ENCODE peak calls at places on chromosomes 1 and 21, in nine cellular contexts. F is foreskin fibroblast, M is GM12864, G is cardiac muscle cell, I is BJ, J is neural crest cell, Z is dorsolateral prefrontal cortex, Y is Calu3, P is GM12865. L is an unnamed sample.

GRCh38 chr1:25836695-25837094 is 16.9 kb downstream of the MTFR1L start:
- DNase-seq in F (no peak), M (no peak), G (no peak), I (no peak), J (no peak), Z (no peak), Y (no peak), P (no peak), L (no peak)

GRCh38 chr1:63678200-63678599 is 85.0 kb downstream of the PGM1 start:
- DNase-seq in F (no peak), M (no peak), G (no peak), I (no peak), J (no peak), Z (no peak), Y (no peak), P (no peak), L (no peak)

GRCh38 chr1:175191654-175192053 is 922 bp downstream of the KIAA0040 start:
- DNase-seq in F (no peak), M (no peak), G (no peak), I (no peak), J (no peak), Z (no peak), Y (peak; percentile 21), P (peak; percentile 54), L (no peak)

GRCh38 chr1:225425211-225425786 is 2.5 kb downstream of the LBR start:
- DNase-seq in F (peak; percentile 35), M (no peak), G (peak; percentile 41), I (no peak), J (no peak), Z (no peak), Y (peak; percentile 43), P (no peak), L (no peak)

GRCh38 chr1:175287377-175287776 is 94.8 kb upstream of the KIAA0040 start:
- DNase-seq in F (no peak), M (peak; percentile 88), G (no peak), I (no peak), J (no peak), Z (no peak), Y (no peak), P (peak; percentile 89), L (no peak)

GRCh38 chr1:3714284-3714741 is 37.9 kb upstream of the CCDC27 start:
- DNase-seq in F (no peak), M (no peak), G (no peak), I (no peak), J (no peak), Z (peak; percentile 74), Y (no peak), P (no peak), L (no peak)

GRCh38 chr1:163709636-163710035 is 387.9 kb downstream of the NUF2 start:
- DNase-seq in F (no peak), M (no peak), G (no peak), I (peak; percentile 13), J (no peak), Z (no peak), Y (no peak), P (no peak), L (no peak)

GRCh38 chr1:89873757-89874156 is 52.9 kb downstream of the LRRC8D start:
- DNase-seq in F (peak; percentile 35), M (no peak), G (peak; percentile 91), I (peak; percentile 79), J (no peak), Z (no peak), Y (no peak), P (no peak), L (no peak)

GRCh38 chr1:19768321-19769210 is 31.1 kb downstream of the TMCO4 start:
- DNase-seq in F (no peak), M (no peak), G (no peak), I (no peak), J (no peak), Z (no peak), Y (no peak), P (no peak), L (no peak)

GRCh38 chr1:89125571-89126233 is at the start of gene GBP2:
- DNase-seq in F (peak; percentile 52), M (no peak), G (peak; percentile 72), I (peak; percentile 51), J (no peak), Z (no peak), Y (peak; percentile 4), P (peak; percentile 10), L (no peak)

GRCh38 chr1:248914982-248915381 is 8.9 kb downstream of the PGBD2 start:
- DNase-seq in F (no peak), M (no peak), G (no peak), I (no peak), J (no peak), Z (no peak), Y (no peak), P (no peak), L (no peak)

GRCh38 chr1:115330480-115331013 is 7.5 kb downstream of the NGF start:
- DNase-seq in F (peak; percentile 90), M (no peak), G (no peak), I (peak; percentile 95), J (no peak), Z (no peak), Y (no peak), P (no peak), L (no peak)

GRCh38 chr1:167455786-167456446 is 62.4 kb downstream of the CD247 start:
- DNase-seq in F (no peak), M (no peak), G (peak; percentile 24), I (no peak), J (peak; percentile 22), Z (no peak), Y (peak; percentile 22), P (peak; percentile 69), L (no peak)

GRCh38 chr1:111364690-111365089 is 62.8 kb downstream of the OVGP1 start:
- DNase-seq in F (no peak), M (no peak), G (no peak), I (no peak), J (no peak), Z (no peak), Y (no peak), P (no peak), L (no peak)

GRCh38 chr1:208747979-208748378 is 503.8 kb upstream of the PLXNA2 start:
- DNase-seq in F (no peak), M (no peak), G (no peak), I (no peak), J (no peak), Z (no peak), Y (no peak), P (no peak), L (no peak)

GRCh38 chr1:27787895-27788294 is 14.9 kb downstream of the STX12 start:
- DNase-seq in F (no peak), M (no peak), G (peak; percentile 89), I (no peak), J (no peak), Z (no peak), Y (no peak), P (no peak), L (no peak)

GRCh38 chr1:65083263-65083896 is 64.6 kb upstream of the AK4 start:
- DNase-seq in F (no peak), M (no peak), G (no peak), I (no peak), J (no peak), Z (no peak), Y (no peak), P (peak; percentile 40), L (no peak)

DNA sequence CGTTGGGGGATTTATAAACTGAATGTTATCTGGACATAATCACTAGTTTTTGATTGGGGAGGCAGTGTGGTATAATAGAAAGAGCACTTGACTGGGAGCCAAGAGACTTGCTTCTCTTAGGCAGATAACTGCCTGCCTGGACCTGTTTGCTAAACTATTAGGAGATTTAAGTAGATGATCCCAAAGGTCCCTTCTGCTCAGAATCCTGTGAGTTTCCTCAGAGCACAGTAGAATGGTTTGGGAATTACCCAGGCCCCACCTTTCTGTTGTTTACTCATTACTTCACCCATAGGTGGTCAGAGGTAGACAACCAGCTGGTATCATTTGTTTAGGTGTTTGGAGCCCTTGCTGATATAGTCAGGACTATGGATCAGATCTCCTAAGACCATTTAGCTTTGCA is 10.3 kb upstream of the PODN start:
- DNase-seq in F (no peak), M (no peak), G (no peak), I (no peak), J (no peak), Z (no peak), Y (no peak), P (no peak), L (no peak)
- TF ChIP-seq CTCF in F (no peak), M (no peak), G (no peak), I (no peak), J (no peak), Z (no peak), Y (no peak), P (no peak), L (no peak)

DNA sequence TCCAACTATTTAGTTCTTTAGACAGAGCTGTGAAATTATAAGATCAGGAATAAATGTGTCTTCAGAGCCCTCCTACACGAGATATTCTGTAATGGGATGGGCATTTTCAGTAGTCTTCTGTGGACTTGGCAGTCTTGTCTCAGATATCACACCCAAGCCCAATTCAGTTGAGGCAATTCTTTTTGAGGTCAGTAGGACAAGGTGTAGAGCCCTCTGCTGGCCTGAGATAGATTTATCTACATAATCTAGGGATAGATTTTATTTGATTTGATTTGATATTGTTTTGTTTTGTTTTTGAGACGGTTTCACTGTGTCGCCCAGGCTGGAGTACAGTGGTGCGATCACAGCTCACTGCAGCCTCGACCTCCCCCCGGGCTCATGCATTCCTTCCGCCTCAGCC is 77.5 kb downstream of the FMN2 start:
- DNase-seq in F (peak; percentile 24), M (no peak), G (no peak), I (no peak), J (no peak), Z (no peak), Y (no peak), P (no peak), L (no peak)
- TF ChIP-seq CTCF in F (peak; percentile 28), M (peak; percentile 26), G (no peak), I (peak; percentile 26), J (peak; percentile 30), Z (no peak), Y (no peak), P (no peak), L (no peak)

DNA sequence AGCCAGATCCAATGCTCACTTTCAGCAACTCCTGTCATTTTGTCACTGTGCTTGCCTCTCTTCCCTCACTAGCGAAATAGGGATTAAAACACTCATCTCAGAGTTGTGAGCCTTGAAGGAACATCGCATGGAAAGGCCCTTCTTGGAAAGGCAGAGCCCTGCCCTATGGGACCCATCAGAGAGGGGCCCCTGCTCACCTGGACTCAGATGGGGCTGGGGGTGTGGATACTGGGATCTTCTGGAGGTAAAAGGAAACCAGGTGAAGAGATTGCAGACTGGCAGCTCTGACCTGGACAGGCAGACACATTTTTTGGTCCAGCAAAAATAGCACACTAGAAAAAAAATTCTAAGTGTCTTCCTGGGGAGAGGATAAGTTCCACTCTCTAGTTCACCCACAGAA is 54.2 kb upstream of the EPS8L3 start:
- DNase-seq in F (no peak), M (no peak), G (no peak), I (no peak), J (no peak), Z (no peak), Y (no peak), P (no peak), L (no peak)
- TF ChIP-seq CTCF in F (no peak), M (no peak), G (no peak), I (no peak), J (no peak), Z (no peak), Y (no peak), P (no peak), L (no peak)

DNA sequence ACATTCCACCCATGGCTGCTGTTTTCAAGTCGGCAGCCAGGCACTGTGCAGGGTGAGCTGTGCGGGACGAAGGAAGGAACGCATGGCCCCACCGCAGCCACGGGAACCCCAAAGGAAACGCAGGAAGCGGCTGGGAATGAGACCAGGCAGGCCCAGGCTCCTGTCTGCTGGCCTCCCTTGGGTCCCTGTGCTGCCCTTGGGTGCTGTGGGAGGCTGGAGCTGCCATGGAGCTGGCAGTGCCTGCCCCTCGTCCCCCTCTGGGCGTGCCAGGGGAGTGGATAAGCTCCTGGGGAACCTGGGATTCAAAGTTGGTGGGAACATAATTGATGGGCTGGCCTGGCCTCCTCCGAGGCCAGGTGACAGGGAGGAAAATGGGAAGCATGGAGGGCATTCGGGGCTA is 5.3 kb upstream of the KRTAP10-4 start:
- DNase-seq in F (no peak), M (no peak), G (no peak), I (no peak), J (no peak), Z (no peak), Y (no peak), P (no peak), L (no peak)
- TF ChIP-seq CTCF in F (no peak), M (no peak), G (no peak), I (no peak), J (no peak), Z (no peak), Y (no peak), P (no peak), L (no peak)

L was measured in progenitor cell of endocrine pancreas.